ENCODE peak calls at places on chromosomes 2 and 18, in five cellular contexts. C is lower leg skin, Z is thoracic aorta, U is astrocyte of the cerebellum, B is progenitor cell of endocrine pancreas. D is an unnamed sample.

GRCh38 chr2:19649785-19650380 is 251.9 kb downstream of the TTC32 start:
- DNase-seq in C (no peak), U (peak; percentile 96), Z (peak; percentile 38), B (no peak), D (no peak)

GRCh38 chr2:38475567-38475881 is 98.5 kb upstream of the ATL2 start:
- DNase-seq in B (no peak), Z (no peak), U (no peak), C (no peak), D (no peak)

GRCh38 chr18:48339692-48340091 is 69.5 kb downstream of the ZBTB7C start:
- DNase-seq in U (no peak), Z (no peak), B (no peak), C (no peak), D (no peak)

GRCh38 chr2:125581561-125581960 is 1074.4 kb upstream of the GYPC start:
- DNase-seq in U (no peak), Z (no peak), B (peak; percentile 10), C (no peak), D (no peak)

GRCh38 chr2:95391641-95392310 is 10.7 kb upstream of the FAHD2A start:
- DNase-seq in C (peak; percentile 57), U (no peak), Z (no peak), B (no peak), D (no peak)

GRCh38 chr2:114534728-114535084 is 92.3 kb downstream of the DPP10 start:
- DNase-seq in Z (no peak), B (no peak), U (no peak), C (no peak), D (no peak)

GRCh38 chr2:94759211-94759610 is 112.0 kb upstream of the TEKT4 start:
- DNase-seq in U (no peak), C (no peak), B (no peak), Z (no peak), D (no peak)

GRCh38 chr2:136665741-136666140 is 99.6 kb upstream of the THSD7B start:
- DNase-seq in U (no peak), C (no peak), B (no peak), Z (no peak), D (no peak)

GRCh38 chr2:113217455-113218282 is 43.9 kb downstream of the PSD4 start:
- DNase-seq in Z (no peak), C (peak; percentile 87), B (no peak), U (peak; percentile 66), D (no peak)

GRCh38 chr18:43396266-43396665 is 119.0 kb upstream of the SYT4 start:
- DNase-seq in B (no peak), C (no peak), U (peak; percentile 15), Z (no peak), D (no peak)

GRCh38 chr18:9732031-9732430 is 23.9 kb downstream of the RAB31 start:
- DNase-seq in Z (no peak), U (no peak), B (no peak), C (no peak), D (no peak)

GRCh38 chr18:35024965-35025364 is 16.2 kb upstream of the MAPRE2 start:
- DNase-seq in C (peak; percentile 92), B (no peak), U (peak; percentile 86), Z (peak; percentile 38), D (no peak)

GRCh38 chr2:127737892-127738291 is 36.6 kb downstream of the SFT2D3 start:
- DNase-seq in B (no peak), Z (no peak), C (no peak), U (no peak), D (no peak)

GRCh38 chr2:6927186-6927585 is 10.0 kb downstream of the RNF144A start:
- DNase-seq in Z (no peak), C (no peak), B (no peak), U (no peak), D (no peak)

GRCh38 chr2:66930499-66931165 is 466.5 kb upstream of the ETAA1 start:
- DNase-seq in B (no peak), C (no peak), U (no peak), Z (no peak), D (no peak)

GRCh38 chr2:1979569-1979968 is 235.3 kb upstream of the PXDN start:
- DNase-seq in Z (no peak), U (no peak), B (no peak), C (peak; percentile 78), D (no peak)

GRCh38 chr2:42562474-42563144 is 5.8 kb upstream of the MTA3 start:
- DNase-seq in C (no peak), Z (no peak), B (no peak), U (no peak), D (no peak)

GRCh38 chr18:31617029-31617717 is 25.5 kb downstream of the TTR start:
- DNase-seq in U (no peak), Z (no peak), C (no peak), B (no peak), D (no peak)

GRCh38 chr18:8754995-8755955 is 49.9 kb downstream of the MTCL1 start:
- DNase-seq in U (peak; percentile 44), B (no peak), C (no peak), Z (no peak), D (no peak)

GRCh38 chr2:15158117-15158516 is 403.0 kb downstream of the NBAS start:
- DNase-seq in C (no peak), B (no peak), Z (no peak), U (no peak), D (no peak)

GRCh38 chr2:98464772-98465310 is 20.2 kb downstream of the INPP4A start:
- DNase-seq in B (no peak), Z (no peak), U (no peak), C (no peak), D (no peak)

GRCh38 chr18:45456076-45457066 is 158.9 kb upstream of the SLC14A2 start:
- DNase-seq in C (no peak), Z (no peak), B (no peak), U (no peak), D (peak; percentile 27)

GRCh38 chr2:65991332-65991731 is 443.6 kb upstream of the MEIS1 start:
- DNase-seq in Z (no peak), U (no peak), C (no peak), B (no peak), D (no peak)

GRCh38 chr2:69798466-69798908 is 31.0 kb upstream of the GMCL1 start:
- DNase-seq in U (peak; percentile 6), Z (no peak), B (no peak), C (peak; percentile 87), D (no peak)

GRCh38 chr2:9276901-9277455 is 70.4 kb downstream of the ASAP2 start:
- DNase-seq in U (no peak), B (no peak), Z (no peak), C (no peak), D (no peak)

GRCh38 chr2:9280204-9280603 is 73.6 kb downstream of the ASAP2 start:
- DNase-seq in C (no peak), Z (no peak), U (no peak), B (no peak), D (no peak)

GRCh38 chr2:9276074-9276473 is 69.5 kb downstream of the ASAP2 start:
- DNase-seq in U (no peak), C (no peak), B (no peak), Z (no peak), D (no peak)

GRCh38 chr2:9279426-9279825 is 72.8 kb downstream of the ASAP2 start:
- DNase-seq in B (no peak), U (no peak), C (no peak), Z (no peak), D (no peak)

GRCh38 chr2:9278439-9278838 is 71.8 kb downstream of the ASAP2 start:
- DNase-seq in U (no peak), Z (no peak), C (no peak), B (no peak), D (no peak)
- TF ChIP-seq CTCF in U (no peak), Z (no peak), C (no peak), B (no peak), D (no peak)

DNA sequence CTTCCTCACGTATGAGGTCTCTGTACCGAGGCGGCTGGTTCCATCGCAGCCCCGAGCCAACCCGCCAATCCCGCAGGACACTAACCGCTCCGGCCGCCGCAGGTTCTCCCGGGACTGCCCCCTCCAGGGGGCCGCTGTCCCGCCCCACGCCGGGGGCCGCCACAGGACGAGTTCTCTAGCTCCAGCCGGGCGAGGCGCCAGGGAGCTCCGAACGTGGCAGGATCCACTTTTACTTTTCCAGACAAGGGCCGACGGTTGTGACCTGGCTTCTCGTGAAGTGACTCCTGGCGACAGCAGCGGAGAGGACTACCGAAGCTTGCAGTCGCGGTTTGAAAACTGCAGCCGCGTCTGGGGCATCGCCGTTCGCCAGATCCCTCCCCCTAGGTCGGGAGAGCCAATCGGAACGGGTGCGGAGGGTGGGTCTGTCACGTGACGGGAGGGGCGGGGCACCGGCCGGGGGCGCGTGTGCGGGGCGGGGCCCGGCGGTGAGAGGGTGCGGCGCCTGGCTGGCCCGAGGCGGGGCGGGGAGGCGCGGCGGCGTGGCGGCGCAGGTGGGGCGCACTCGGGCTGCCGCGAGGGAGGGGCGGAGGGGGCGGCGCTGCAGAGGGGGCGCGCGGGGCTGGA is at the start of gene STK17B:
- DNase-seq in C (peak; percentile 99), Z (peak; percentile 76), B (peak; percentile 92), U (peak; percentile 87), D (peak; percentile 88)
- TF ChIP-seq CTCF in C (no peak), Z (peak; percentile 21), B (peak; percentile 27), U (peak; percentile 12), D (no peak)

GRCh38 chr2:192283450-192283849 is 88.7 kb upstream of the TMEFF2 start:
- DNase-seq in C (no peak), U (no peak), B (no peak), Z (no peak), D (no peak)

GRCh38 chr2:192277494-192278109 is 82.9 kb upstream of the TMEFF2 start:
- DNase-seq in C (peak; percentile 61), U (no peak), B (no peak), Z (no peak), D (no peak)

DNA sequence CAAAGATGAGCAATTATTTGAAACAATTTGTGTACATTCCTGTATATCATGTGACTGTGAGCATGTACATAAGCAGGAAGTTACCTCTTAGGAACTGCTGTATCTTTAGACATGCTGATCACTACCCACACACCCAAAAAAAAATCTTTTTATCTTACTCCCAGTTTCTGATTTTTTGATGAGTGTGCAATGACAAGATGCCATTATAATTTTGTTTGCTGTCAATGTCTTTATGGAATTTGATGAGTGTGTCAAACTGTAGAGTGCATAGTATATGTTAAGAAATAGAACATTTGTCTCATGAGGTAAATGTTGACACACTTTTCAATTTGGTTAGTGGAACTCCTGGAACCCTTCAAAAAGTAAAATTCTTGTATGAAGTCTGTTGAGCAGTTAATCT is 84.0 kb upstream of the TMEFF2 start:
- DNase-seq in C (no peak), Z (no peak), U (no peak), B (no peak), D (no peak)
- TF ChIP-seq CTCF in C (no peak), Z (no peak), U (no peak), B (no peak), D (no peak)

DNA sequence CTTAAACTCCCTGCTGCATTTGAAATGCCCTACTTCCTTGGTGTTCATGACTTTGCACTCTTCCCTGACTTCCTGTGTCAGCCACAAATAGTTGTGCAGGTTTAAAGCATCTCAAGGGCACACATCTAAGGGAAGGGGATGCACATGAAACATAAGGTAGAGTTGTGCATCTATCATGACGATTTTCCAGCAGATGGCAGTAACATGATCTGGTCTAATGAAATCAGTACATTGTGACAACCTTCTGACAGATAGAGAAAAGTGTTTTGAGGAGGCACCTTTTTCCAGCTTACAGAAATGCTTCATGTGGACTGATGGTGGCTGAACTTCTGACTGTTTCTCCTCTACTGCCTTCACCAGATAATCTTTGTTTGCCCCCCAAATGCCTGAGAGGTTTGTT is 238.9 kb downstream of the XIRP2 start:
- DNase-seq in C (no peak), U (no peak), B (no peak), Z (no peak), D (no peak)
- TF ChIP-seq CTCF in C (no peak), U (peak; percentile 27), B (no peak), Z (peak; percentile 7), D (no peak)

D was measured in activated B cell treated with CpG ODN at 0.5 μM for 24 hours.